ENCODE peak calls at places on chromosomes 2 and 18, in six cellular contexts. One of them, this sample, is unnamed.

GRCh38 chr2:20424300-20425290 is 22.3 kb upstream of the RHOB start:
- DNase-seq in HFF-Myc: peak
- DNase-seq in GM23248: peak
- DNase-seq in ascending aorta: peak
- DNase-seq in prostate gland: no peak
- DNase-seq in coronary artery: peak
- DNase-seq in this sample: no peak

GRCh38 chr2:66794571-66794970 is 359.6 kb downstream of the MEIS1 start:
- DNase-seq in GM23248: no peak
- DNase-seq in HFF-Myc: no peak
- DNase-seq in ascending aorta: no peak
- DNase-seq in prostate gland: no peak
- DNase-seq in coronary artery: no peak
- DNase-seq in this sample: no peak

GRCh38 chr18:8601277-8602032 is 7.8 kb upstream of the RAB12 start:
- DNase-seq in HFF-Myc: no peak
- DNase-seq in GM23248: no peak
- DNase-seq in prostate gland: no peak
- DNase-seq in coronary artery: no peak
- DNase-seq in ascending aorta: no peak
- DNase-seq in this sample: no peak

GRCh38 chr18:42131044-42131939 is 176.3 kb downstream of the PIK3C3 start:
- DNase-seq in coronary artery: no peak
- DNase-seq in prostate gland: no peak
- DNase-seq in ascending aorta: no peak
- DNase-seq in GM23248: no peak
- DNase-seq in HFF-Myc: no peak
- DNase-seq in this sample: no peak

GRCh38 chr2:17583166-17583565 is 42.7 kb downstream of the VSNL1 start:
- DNase-seq in coronary artery: no peak
- DNase-seq in ascending aorta: no peak
- DNase-seq in HFF-Myc: no peak
- DNase-seq in prostate gland: no peak
- DNase-seq in GM23248: peak
- DNase-seq in this sample: no peak

GRCh38 chr18:35343936-35344735 is at the start of gene ZNF24:
- DNase-seq in GM23248: peak
- DNase-seq in ascending aorta: peak
- DNase-seq in coronary artery: peak
- DNase-seq in HFF-Myc: peak
- DNase-seq in prostate gland: peak
- DNase-seq in this sample: peak

GRCh38 chr2:222318712-222319575 is 20.1 kb upstream of the PAX3 start:
- DNase-seq in GM23248: peak
- DNase-seq in prostate gland: no peak
- DNase-seq in HFF-Myc: no peak
- DNase-seq in coronary artery: no peak
- DNase-seq in ascending aorta: no peak
- DNase-seq in this sample: no peak

GRCh38 chr2:162333968-162334367 is 10.0 kb upstream of the GCA start:
- DNase-seq in GM23248: peak
- DNase-seq in HFF-Myc: no peak
- DNase-seq in prostate gland: no peak
- DNase-seq in ascending aorta: no peak
- DNase-seq in coronary artery: no peak
- DNase-seq in this sample: no peak

GRCh38 chr2:70785137-70785911 is 5.1 kb downstream of the FIGLA start:
- DNase-seq in GM23248: peak
- DNase-seq in coronary artery: no peak
- DNase-seq in prostate gland: no peak
- DNase-seq in ascending aorta: no peak
- DNase-seq in HFF-Myc: no peak
- DNase-seq in this sample: no peak

GRCh38 chr18:63138469-63139340 is 180.9 kb downstream of the BCL2 start:
- DNase-seq in GM23248: peak
- DNase-seq in prostate gland: no peak
- DNase-seq in coronary artery: no peak
- DNase-seq in HFF-Myc: no peak
- DNase-seq in ascending aorta: no peak
- DNase-seq in this sample: no peak

GRCh38 chr2:45128580-45128997 is 119.3 kb upstream of the SIX2 start:
- DNase-seq in coronary artery: no peak
- DNase-seq in ascending aorta: peak
- DNase-seq in GM23248: peak
- DNase-seq in HFF-Myc: peak
- DNase-seq in prostate gland: no peak
- DNase-seq in this sample: peak

GRCh38 chr18:44909191-44909719 is 228.6 kb downstream of the SETBP1 start:
- DNase-seq in GM23248: no peak
- DNase-seq in prostate gland: no peak
- DNase-seq in HFF-Myc: no peak
- DNase-seq in ascending aorta: no peak
- DNase-seq in coronary artery: no peak
- DNase-seq in this sample: no peak

GRCh38 chr2:238108423-238109201 is 8.5 kb downstream of the ESPNL start:
- DNase-seq in coronary artery: no peak
- DNase-seq in ascending aorta: peak
- DNase-seq in prostate gland: no peak
- DNase-seq in GM23248: no peak
- DNase-seq in HFF-Myc: no peak
- DNase-seq in this sample: no peak

GRCh38 chr2:207836526-207837133 is 66.9 kb upstream of the FZD5 start:
- DNase-seq in ascending aorta: no peak
- DNase-seq in HFF-Myc: no peak
- DNase-seq in coronary artery: no peak
- DNase-seq in GM23248: no peak
- DNase-seq in prostate gland: no peak
- DNase-seq in this sample: no peak

GRCh38 chr2:72827495-72827894 is 1.7 kb upstream of the EXOC6B start:
- DNase-seq in ascending aorta: no peak
- DNase-seq in prostate gland: no peak
- DNase-seq in HFF-Myc: no peak
- DNase-seq in coronary artery: no peak
- DNase-seq in GM23248: no peak
- DNase-seq in this sample: no peak

GRCh38 chr2:68157002-68157401 is 686 bp upstream of the PNO1 start:
- DNase-seq in prostate gland: peak
- DNase-seq in coronary artery: no peak
- DNase-seq in ascending aorta: peak
- DNase-seq in HFF-Myc: no peak
- DNase-seq in GM23248: peak
- DNase-seq in this sample: no peak

GRCh38 chr2:20449501-20450200 is 2.8 kb downstream of the RHOB start:
- DNase-seq in coronary artery: peak
- DNase-seq in HFF-Myc: no peak
- DNase-seq in ascending aorta: peak
- DNase-seq in prostate gland: no peak
- DNase-seq in GM23248: peak
- DNase-seq in this sample: no peak

GRCh38 chr18:45667056-45667455 is 51.8 kb downstream of the SLC14A2 start:
- DNase-seq in ascending aorta: no peak
- DNase-seq in HFF-Myc: no peak
- DNase-seq in prostate gland: no peak
- DNase-seq in GM23248: no peak
- DNase-seq in coronary artery: no peak
- DNase-seq in this sample: no peak

DNA sequence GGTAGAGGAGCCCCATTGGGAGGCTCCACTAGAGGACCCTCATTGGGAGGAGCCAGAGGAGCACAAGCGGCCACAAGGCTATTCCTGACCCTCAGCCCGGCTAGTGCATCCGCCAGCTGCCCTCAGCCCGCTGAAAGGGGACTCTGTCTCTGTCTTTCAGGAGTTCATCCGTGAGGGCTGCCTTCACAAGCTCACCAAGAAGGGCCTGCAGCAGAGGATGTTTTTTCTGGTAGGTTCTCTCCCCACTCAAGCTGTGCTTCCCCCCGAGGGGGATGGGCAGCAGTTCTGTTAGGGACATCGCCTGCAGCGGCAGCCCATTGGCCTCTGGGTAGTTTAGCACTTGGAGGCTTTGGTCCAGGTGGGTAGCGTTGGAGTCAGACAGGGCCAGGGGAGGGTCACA is 25.1 kb downstream of the STK25 start:
- DNase-seq in coronary artery: no peak
- DNase-seq in GM23248: no peak
- DNase-seq in ascending aorta: no peak
- DNase-seq in prostate gland: no peak
- DNase-seq in HFF-Myc: no peak
- DNase-seq in this sample: no peak
- H3K4me3 ChIP-seq in coronary artery: no peak
- H3K4me3 ChIP-seq in GM23248: no peak
- H3K4me3 ChIP-seq in ascending aorta: no peak
- H3K4me3 ChIP-seq in prostate gland: no peak
- H3K4me3 ChIP-seq in HFF-Myc: no peak
- H3K4me3 ChIP-seq in this sample: no peak

DNA sequence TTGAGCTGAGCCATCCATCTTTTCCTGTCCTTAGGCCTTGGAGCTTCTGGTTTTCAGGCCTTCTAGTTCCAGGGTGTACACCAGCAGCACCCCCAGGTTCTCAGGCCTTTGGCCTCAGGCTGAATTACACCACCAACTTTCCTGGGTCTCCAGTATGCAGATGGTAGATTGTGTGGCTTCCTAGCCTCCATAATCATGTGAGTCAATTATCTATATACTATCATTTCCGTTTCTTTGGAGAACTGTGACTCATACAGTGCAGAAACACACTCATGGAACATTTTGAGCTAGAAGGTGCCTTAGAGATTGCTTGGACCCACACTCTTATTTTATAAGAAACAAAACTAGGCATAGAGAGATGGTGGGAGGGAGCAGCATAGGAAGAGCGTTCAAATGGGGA is 167.4 kb downstream of the NCK2 start:
- DNase-seq in GM23248: no peak
- DNase-seq in ascending aorta: no peak
- DNase-seq in HFF-Myc: no peak
- DNase-seq in coronary artery: no peak
- DNase-seq in prostate gland: no peak
- DNase-seq in this sample: no peak
- H3K4me3 ChIP-seq in GM23248: no peak
- H3K4me3 ChIP-seq in ascending aorta: no peak
- H3K4me3 ChIP-seq in HFF-Myc: no peak
- H3K4me3 ChIP-seq in coronary artery: no peak
- H3K4me3 ChIP-seq in prostate gland: no peak
- H3K4me3 ChIP-seq in this sample: no peak

DNA sequence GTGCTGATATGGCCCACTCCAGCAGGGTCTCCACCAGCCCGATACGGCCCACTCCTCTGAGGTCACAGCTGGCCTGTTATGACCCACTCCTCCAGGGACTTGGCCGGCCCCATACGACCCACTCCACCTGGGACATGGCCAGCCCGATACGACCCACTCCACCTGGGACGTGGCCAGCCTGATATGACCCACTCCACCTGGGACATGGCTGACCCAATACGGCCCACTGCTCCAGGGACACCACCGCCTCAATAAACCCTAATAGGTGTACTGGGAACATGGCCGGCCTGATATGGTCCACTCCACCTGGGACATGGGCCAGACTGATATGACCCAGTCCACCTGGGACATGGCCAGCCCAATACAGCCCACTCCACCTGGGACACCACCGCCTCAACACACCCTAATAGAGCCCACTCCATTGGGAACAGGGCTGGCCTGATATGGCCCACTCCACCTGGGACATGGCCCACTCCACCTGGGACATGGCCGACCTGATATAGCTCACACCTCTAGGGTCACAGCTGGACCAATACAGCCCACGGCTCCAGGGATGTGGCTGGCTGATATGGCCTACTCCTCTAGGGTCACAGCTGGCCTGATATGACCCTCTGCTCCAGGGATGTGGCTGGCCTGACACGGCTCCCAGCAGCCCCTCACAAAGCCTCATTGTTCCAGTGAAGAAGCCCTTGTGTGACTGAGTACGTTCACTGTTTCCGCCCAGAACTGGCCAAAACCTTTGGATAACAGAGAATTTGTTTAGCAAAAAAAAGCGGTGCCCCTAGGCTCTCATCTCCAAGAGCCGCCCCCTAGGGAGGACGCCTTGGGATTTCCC is 245.6 kb downstream of the HDAC4 start:
- DNase-seq in prostate gland: no peak
- DNase-seq in coronary artery: peak
- DNase-seq in HFF-Myc: no peak
- DNase-seq in GM23248: no peak
- DNase-seq in ascending aorta: peak
- DNase-seq in this sample: no peak
- H3K4me3 ChIP-seq in prostate gland: no peak
- H3K4me3 ChIP-seq in coronary artery: no peak
- H3K4me3 ChIP-seq in HFF-Myc: no peak
- H3K4me3 ChIP-seq in GM23248: no peak
- H3K4me3 ChIP-seq in ascending aorta: no peak
- H3K4me3 ChIP-seq in this sample: no peak

GRCh38 chr18:5461056-5461455 is 82.7 kb downstream of the EPB41L3 start:
- DNase-seq in ascending aorta: no peak
- DNase-seq in HFF-Myc: no peak
- DNase-seq in coronary artery: no peak
- DNase-seq in GM23248: peak
- DNase-seq in prostate gland: no peak
- DNase-seq in this sample: no peak

GRCh38 chr18:5455644-5456043 is 88.2 kb downstream of the EPB41L3 start:
- DNase-seq in ascending aorta: no peak
- DNase-seq in GM23248: no peak
- DNase-seq in HFF-Myc: no peak
- DNase-seq in prostate gland: no peak
- DNase-seq in coronary artery: no peak
- DNase-seq in this sample: no peak

GRCh38 chr18:5457467-5457957 is 86.3 kb downstream of the EPB41L3 start:
- DNase-seq in GM23248: no peak
- DNase-seq in ascending aorta: no peak
- DNase-seq in HFF-Myc: no peak
- DNase-seq in prostate gland: no peak
- DNase-seq in coronary artery: no peak
- DNase-seq in this sample: no peak

GRCh38 chr18:5452943-5453342 is 90.9 kb downstream of the EPB41L3 start:
- DNase-seq in HFF-Myc: no peak
- DNase-seq in GM23248: peak
- DNase-seq in prostate gland: no peak
- DNase-seq in coronary artery: no peak
- DNase-seq in ascending aorta: no peak
- DNase-seq in this sample: no peak

DNA sequence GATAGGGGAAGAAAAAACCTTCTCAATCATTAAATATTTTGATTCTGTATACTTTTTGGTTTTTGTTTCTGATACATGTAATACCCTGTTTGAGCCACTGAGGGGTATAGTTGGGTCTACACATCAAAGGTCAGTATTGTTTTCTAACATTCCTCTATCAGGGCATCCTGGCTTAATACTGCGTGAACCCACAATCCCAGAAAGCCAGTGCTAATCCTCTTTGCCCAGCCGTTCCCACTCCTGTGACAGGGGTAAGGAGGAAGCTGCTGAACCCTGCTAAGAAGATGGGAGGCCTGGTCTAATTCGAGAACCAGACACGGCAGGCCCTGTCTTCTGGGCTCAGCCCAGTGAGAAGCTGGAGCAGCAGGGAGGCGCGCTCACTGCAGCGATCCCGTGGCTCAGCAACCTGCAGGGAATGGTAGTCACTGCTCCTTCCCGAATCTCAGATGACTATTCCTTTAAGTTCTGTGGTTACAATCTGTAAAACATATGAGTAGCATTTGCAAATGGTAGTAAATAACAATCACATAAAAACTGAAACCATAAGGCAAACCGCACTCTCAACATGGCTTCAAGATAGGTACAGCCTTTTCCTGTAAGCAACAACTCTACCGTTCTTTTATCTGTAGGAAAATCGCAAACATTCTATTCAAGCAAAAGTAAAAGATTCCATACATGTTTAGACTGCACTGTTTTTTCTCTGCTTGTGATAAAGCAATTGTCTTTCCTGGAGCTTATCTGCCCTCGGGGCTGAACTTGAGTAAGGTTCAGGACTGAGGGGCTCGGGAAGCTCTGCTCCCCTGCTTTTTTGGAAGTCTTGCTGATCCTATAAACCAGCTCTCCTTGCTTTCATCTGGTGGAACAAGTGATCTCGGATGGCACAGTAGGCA is 87.0 kb downstream of the EPB41L3 start:
- DNase-seq in prostate gland: no peak
- DNase-seq in GM23248: peak
- DNase-seq in HFF-Myc: no peak
- DNase-seq in coronary artery: no peak
- DNase-seq in ascending aorta: no peak
- DNase-seq in this sample: no peak
- H3K4me3 ChIP-seq in prostate gland: no peak
- H3K4me3 ChIP-seq in GM23248: peak
- H3K4me3 ChIP-seq in HFF-Myc: peak
- H3K4me3 ChIP-seq in coronary artery: peak
- H3K4me3 ChIP-seq in ascending aorta: no peak
- H3K4me3 ChIP-seq in this sample: peak

This sample was measured in esophagus muscularis mucosa.